ENCODE peak calls at places on chromosomes 2 and 18, in seven cellular contexts. S is Peyer's patch, D is fibroblast of mammary gland, M is BE2C, E is GM13977, V is epithelial cell of esophagus, O is tibial artery. U is an unnamed sample.

GRCh38 chr2:172096661-172097547 is 5.8 kb downstream of the DLX2 start:
- DNase-seq in S (no peak), D (peak), M (no peak), E (peak), V (peak), O (no peak), U (peak)

GRCh38 chr2:128301501-128301966 is 17.1 kb downstream of the HS6ST1 start:
- DNase-seq in S (no peak), D (peak), M (no peak), E (no peak), V (peak), O (peak), U (peak)

GRCh38 chr2:69989017-69989416 is 27.6 kb upstream of the ASPRV1 start:
- DNase-seq in S (no peak), D (no peak), M (no peak), E (no peak), V (no peak), O (peak), U (peak)

GRCh38 chr2:27652790-27653189 is 10.6 kb downstream of the SUPT7L start:
- DNase-seq in S (no peak), D (no peak), M (no peak), E (no peak), V (peak), O (no peak), U (no peak)

GRCh38 chr2:1831617-1831970 is 87.3 kb upstream of the PXDN start:
- DNase-seq in S (no peak), D (no peak), M (no peak), E (no peak), V (no peak), O (no peak), U (no peak)

GRCh38 chr18:33821503-33821902 is 243.5 kb downstream of the ASXL3 start:
- DNase-seq in S (no peak), D (peak), M (no peak), E (no peak), V (peak), O (no peak), U (peak)

GRCh38 chr18:45690975-45691815 is 32.8 kb upstream of the SLC14A1 start:
- DNase-seq in S (peak), D (peak), M (peak), E (peak), V (peak), O (peak), U (peak)

GRCh38 chr2:113240150-113240914 is 38.4 kb downstream of the PAX8 start:
- DNase-seq in S (peak), D (peak), M (peak), E (no peak), V (peak), O (peak), U (peak)

GRCh38 chr2:191646612-191646902 is 31.4 kb upstream of the NABP1 start:
- DNase-seq in S (no peak), D (peak), M (no peak), E (no peak), V (peak), O (no peak), U (peak)

GRCh38 chr2:45741451-45741850 is 90.0 kb downstream of the PRKCE start:
- DNase-seq in S (no peak), D (peak), M (no peak), E (no peak), V (no peak), O (no peak), U (peak)

GRCh38 chr2:136010126-136010525 is 24.7 kb upstream of the DARS1 start:
- DNase-seq in S (no peak), D (peak), M (no peak), E (no peak), V (no peak), O (no peak), U (no peak)

GRCh38 chr18:76973512-76974302 is 151.3 kb downstream of the ZNF236 start:
- DNase-seq in S (no peak), D (no peak), M (no peak), E (no peak), V (no peak), O (no peak), U (no peak)
- TF ChIP-seq CTCF in S (no peak), D (no peak), M (no peak), E (no peak), V (no peak), O (no peak), U (no peak)

GRCh38 chr18:57705011-57705410 is 83.4 kb upstream of the NARS1 start:
- DNase-seq in S (no peak), D (no peak), M (no peak), E (no peak), V (no peak), O (no peak), U (no peak)

GRCh38 chr18:57709335-57709734 is 87.7 kb upstream of the NARS1 start:
- DNase-seq in S (no peak), D (no peak), M (no peak), E (no peak), V (no peak), O (no peak), U (no peak)

GRCh38 chr18:57705861-57706590 is 84.4 kb upstream of the NARS1 start:
- DNase-seq in S (no peak), D (no peak), M (no peak), E (no peak), V (no peak), O (no peak), U (no peak)

GRCh38 chr18:57710226-57710625 is 88.6 kb upstream of the NARS1 start:
- DNase-seq in S (no peak), D (no peak), M (no peak), E (no peak), V (no peak), O (no peak), U (no peak)

DNA sequence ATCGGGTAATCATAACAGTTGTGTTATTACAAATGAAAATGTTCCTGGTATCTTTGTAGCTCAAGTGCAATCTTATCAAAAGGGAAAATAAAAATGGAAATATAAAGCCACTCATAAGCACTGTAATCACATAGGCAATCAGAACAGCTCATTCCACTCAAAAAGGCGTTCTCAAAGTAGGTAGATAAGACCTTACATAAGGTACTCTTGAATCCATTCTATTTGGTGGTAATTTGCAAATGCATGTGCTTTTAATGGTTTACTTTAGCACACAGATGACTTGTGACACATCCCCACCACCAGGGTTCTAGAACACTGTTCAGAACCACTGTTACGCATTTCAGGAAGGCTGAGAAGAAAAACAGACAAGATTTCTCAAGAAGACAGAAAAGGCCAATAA is 86.7 kb upstream of the NARS1 start:
- DNase-seq in S (no peak), D (no peak), M (no peak), E (no peak), V (no peak), O (no peak), U (no peak)
- TF ChIP-seq CTCF in S (no peak), D (no peak), M (no peak), E (no peak), V (no peak), O (no peak), U (no peak)

GRCh38 chr18:57466745-57467144 is 31.6 kb downstream of the ONECUT2 start:
- DNase-seq in S (no peak), D (no peak), M (no peak), E (no peak), V (no peak), O (no peak), U (no peak)
- TF ChIP-seq CTCF in S (no peak), D (no peak), M (peak), E (no peak), V (no peak), O (peak), U (no peak)

GRCh38 chr2:42227491-42227890 is 58.3 kb downstream of the EML4 start:
- DNase-seq in S (no peak), D (no peak), M (no peak), E (no peak), V (no peak), O (no peak), U (no peak)
- TF ChIP-seq CTCF in S (no peak), D (no peak), M (no peak), E (no peak), V (no peak), O (no peak), U (no peak)

GRCh38 chr18:43420091-43420490 is 142.8 kb upstream of the SYT4 start:
- DNase-seq in S (no peak), D (no peak), M (no peak), E (no peak), V (no peak), O (no peak), U (no peak)

GRCh38 chr18:43420950-43421349 is 143.7 kb upstream of the SYT4 start:
- DNase-seq in S (no peak), D (no peak), M (no peak), E (no peak), V (no peak), O (no peak), U (peak)

DNA sequence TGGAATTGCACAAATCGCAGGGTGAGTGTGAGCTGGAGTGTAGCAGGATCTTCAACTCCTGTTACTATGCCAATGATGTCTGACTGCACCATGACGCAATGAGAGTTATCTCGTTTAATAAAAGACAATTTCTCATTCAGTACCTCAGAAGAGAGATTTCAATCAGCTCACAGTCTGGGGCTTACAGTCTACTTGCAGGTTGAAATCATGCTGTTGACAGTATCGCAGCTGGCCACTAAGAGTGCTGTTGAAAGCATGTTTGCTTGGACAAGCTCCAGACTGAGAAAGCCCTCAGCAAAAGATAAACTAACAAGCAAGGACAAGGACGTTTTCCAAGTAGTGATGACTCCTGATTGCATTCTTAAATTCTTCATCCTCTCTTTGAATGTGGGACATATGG is 145.2 kb upstream of the SYT4 start:
- DNase-seq in S (no peak), D (no peak), M (peak), E (no peak), V (peak), O (no peak), U (peak)
- TF ChIP-seq CTCF in S (no peak), D (no peak), M (peak), E (no peak), V (peak), O (no peak), U (no peak)

U was measured in MCF 10A.